ENCODE peak calls at places on chromosomes 3 and 15, in six cellular contexts. E is H4; X is stimulated activated CD4-positive, alpha-beta T cell treated with anti-CD3 and anti-CD28 coated beads, TNF-alpha, amount 100 ng/mL, for 24 hours; A is fibroblast of mammary gland; U is neural progenitor cell; V is stimulated activated CD8-positive, alpha-beta memory T cell treated with anti-CD3 and anti-CD28 coated beads, Interleukin-7, amount 100 ng/mL, for 1 hour. P is an unnamed sample.

GRCh38 chr15:70353606-70354259 is 256.0 kb upstream of the TLE3 start:
- DNase-seq in A (no peak), E (no peak), U (no peak), V (no peak), X (no peak), P (no peak)

GRCh38 chr15:91922701-91923279 is 69.3 kb downstream of the SLCO3A1 start:
- DNase-seq in U (no peak), E (no peak), A (no peak), X (no peak), V (no peak), P (no peak)

GRCh38 chr15:77866186-77866585 is 211.3 kb downstream of the TBC1D2B start:
- DNase-seq in A (no peak), V (no peak), E (no peak), U (no peak), X (no peak), P (no peak)

GRCh38 chr15:67521770-67522568 is 1.0 kb downstream of the C15orf61 start:
- DNase-seq in V (no peak), A (peak; percentile 77), U (no peak), X (no peak), E (no peak), P (peak; percentile 72)

GRCh38 chr3:52121459-52121795 is 32.8 kb downstream of the POC1A start:
- DNase-seq in E (no peak), U (no peak), V (no peak), X (no peak), A (no peak), P (no peak)

GRCh38 chr3:119937229-119937628 is 155.3 kb downstream of the NR1I2 start:
- DNase-seq in A (no peak), U (no peak), E (no peak), V (no peak), X (no peak), P (no peak)

GRCh38 chr3:194985031-194985578 is 285.9 kb downstream of the XXYLT1 start:
- DNase-seq in V (no peak), A (peak; percentile 75), X (no peak), E (no peak), U (peak; percentile 85), P (no peak)

GRCh38 chr3:156158656-156159295 is 38.4 kb downstream of the KCNAB1 start:
- DNase-seq in V (no peak), X (no peak), A (no peak), U (no peak), E (no peak), P (no peak)

GRCh38 chr3:58414538-58415197 is 19.0 kb downstream of the PDHB start:
- DNase-seq in A (peak; percentile 77), U (peak; percentile 45), V (no peak), X (peak; percentile 11), E (peak; percentile 38), P (peak; percentile 86)

GRCh38 chr3:134253475-134254231 is 3.0 kb upstream of the RYK start:
- DNase-seq in X (no peak), A (no peak), V (no peak), U (no peak), E (peak; percentile 81), P (no peak)

GRCh38 chr3:100486808-100487207 is 5.6 kb upstream of the TMEM45A start:
- DNase-seq in E (no peak), V (no peak), X (no peak), A (peak; percentile 45), U (no peak), P (no peak)